ENCODE peak calls at places on chromosomes 16 and 17, in ten cellular contexts. One of them, this sample, is unnamed.

GRCh38 chr16:55294947-55295346 is 29.1 kb upstream of the IRX6 start:
- DNase-seq in mucosa of descending colon: no peak
- DNase-seq in transverse colon: no peak
- DNase-seq in stomach: no peak
- DNase-seq in A549: no peak
- DNase-seq in GM06990: no peak
- DNase-seq in fibroblast of mammary gland: peak
- DNase-seq in esophagus squamous epithelium: no peak
- DNase-seq in kidney epithelial cell: peak
- DNase-seq in body of pancreas: no peak
- DNase-seq in this sample: peak

GRCh38 chr17:19354123-19354522 is 8.4 kb downstream of the B9D1 start:
- DNase-seq in mucosa of descending colon: no peak
- DNase-seq in transverse colon: no peak
- DNase-seq in stomach: no peak
- DNase-seq in A549: no peak
- DNase-seq in GM06990: no peak
- DNase-seq in fibroblast of mammary gland: peak
- DNase-seq in esophagus squamous epithelium: no peak
- DNase-seq in kidney epithelial cell: peak
- DNase-seq in body of pancreas: no peak
- DNase-seq in this sample: peak

GRCh38 chr17:36941265-36942021 is 4.2 kb downstream of the LHX1 start:
- DNase-seq in mucosa of descending colon: no peak
- DNase-seq in transverse colon: no peak
- DNase-seq in stomach: no peak
- DNase-seq in A549: no peak
- DNase-seq in GM06990: no peak
- DNase-seq in fibroblast of mammary gland: no peak
- DNase-seq in esophagus squamous epithelium: no peak
- DNase-seq in kidney epithelial cell: no peak
- DNase-seq in body of pancreas: no peak
- DNase-seq in this sample: no peak

GRCh38 chr17:27755706-27756466 is 44.4 kb downstream of the NOS2 start:
- DNase-seq in mucosa of descending colon: no peak
- DNase-seq in transverse colon: no peak
- DNase-seq in stomach: no peak
- DNase-seq in A549: no peak
- DNase-seq in GM06990: no peak
- DNase-seq in fibroblast of mammary gland: no peak
- DNase-seq in esophagus squamous epithelium: no peak
- DNase-seq in kidney epithelial cell: no peak
- DNase-seq in body of pancreas: no peak
- DNase-seq in this sample: no peak

GRCh38 chr16:67430504-67431076 is 331 bp upstream of the HSD11B2 start:
- DNase-seq in mucosa of descending colon: peak
- DNase-seq in transverse colon: peak
- DNase-seq in stomach: peak
- DNase-seq in A549: peak
- DNase-seq in GM06990: no peak
- DNase-seq in fibroblast of mammary gland: no peak
- DNase-seq in esophagus squamous epithelium: no peak
- DNase-seq in kidney epithelial cell: no peak
- DNase-seq in body of pancreas: no peak
- DNase-seq in this sample: no peak

GRCh38 chr17:79824234-79824633 is 15.0 kb downstream of the CBX4 start:
- DNase-seq in mucosa of descending colon: no peak
- DNase-seq in transverse colon: no peak
- DNase-seq in stomach: no peak
- DNase-seq in A549: no peak
- DNase-seq in GM06990: no peak
- DNase-seq in fibroblast of mammary gland: no peak
- DNase-seq in esophagus squamous epithelium: no peak
- DNase-seq in kidney epithelial cell: no peak
- DNase-seq in body of pancreas: no peak
- DNase-seq in this sample: no peak

GRCh38 chr17:4073983-4074830 is 68.6 kb downstream of the ZZEF1 start:
- DNase-seq in mucosa of descending colon: no peak
- DNase-seq in transverse colon: peak
- DNase-seq in stomach: peak
- DNase-seq in A549: no peak
- DNase-seq in GM06990: peak
- DNase-seq in fibroblast of mammary gland: peak
- DNase-seq in esophagus squamous epithelium: no peak
- DNase-seq in kidney epithelial cell: no peak
- DNase-seq in body of pancreas: peak
- DNase-seq in this sample: no peak

GRCh38 chr17:50952889-50953288 is 86.7 kb upstream of the TOB1 start:
- DNase-seq in mucosa of descending colon: no peak
- DNase-seq in transverse colon: no peak
- DNase-seq in stomach: no peak
- DNase-seq in A549: no peak
- DNase-seq in GM06990: no peak
- DNase-seq in fibroblast of mammary gland: no peak
- DNase-seq in esophagus squamous epithelium: no peak
- DNase-seq in kidney epithelial cell: no peak
- DNase-seq in body of pancreas: no peak
- DNase-seq in this sample: no peak

GRCh38 chr17:14269473-14269872 is 31.4 kb upstream of the HS3ST3B1 start:
- DNase-seq in mucosa of descending colon: no peak
- DNase-seq in transverse colon: no peak
- DNase-seq in stomach: no peak
- DNase-seq in A549: no peak
- DNase-seq in GM06990: no peak
- DNase-seq in fibroblast of mammary gland: no peak
- DNase-seq in esophagus squamous epithelium: no peak
- DNase-seq in kidney epithelial cell: no peak
- DNase-seq in body of pancreas: no peak
- DNase-seq in this sample: no peak

GRCh38 chr17:14268264-14268663 is 31.6 kb upstream of the CDRT15 start:
- DNase-seq in mucosa of descending colon: no peak
- DNase-seq in transverse colon: no peak
- DNase-seq in stomach: no peak
- DNase-seq in A549: no peak
- DNase-seq in GM06990: no peak
- DNase-seq in fibroblast of mammary gland: peak
- DNase-seq in esophagus squamous epithelium: no peak
- DNase-seq in kidney epithelial cell: no peak
- DNase-seq in body of pancreas: no peak
- DNase-seq in this sample: no peak

GRCh38 chr17:14270508-14270907 is 30.4 kb upstream of the HS3ST3B1 start:
- DNase-seq in mucosa of descending colon: no peak
- DNase-seq in transverse colon: no peak
- DNase-seq in stomach: no peak
- DNase-seq in A549: no peak
- DNase-seq in GM06990: no peak
- DNase-seq in fibroblast of mammary gland: no peak
- DNase-seq in esophagus squamous epithelium: no peak
- DNase-seq in kidney epithelial cell: no peak
- DNase-seq in body of pancreas: no peak
- DNase-seq in this sample: no peak
- TF ChIP-seq CTCF in mucosa of descending colon: no peak
- TF ChIP-seq CTCF in transverse colon: no peak
- TF ChIP-seq CTCF in stomach: no peak
- TF ChIP-seq CTCF in A549: no peak
- TF ChIP-seq CTCF in GM06990: no peak
- TF ChIP-seq CTCF in fibroblast of mammary gland: no peak
- TF ChIP-seq CTCF in esophagus squamous epithelium: no peak
- TF ChIP-seq CTCF in kidney epithelial cell: no peak
- TF ChIP-seq CTCF in body of pancreas: no peak
- TF ChIP-seq CTCF in this sample: no peak

DNA sequence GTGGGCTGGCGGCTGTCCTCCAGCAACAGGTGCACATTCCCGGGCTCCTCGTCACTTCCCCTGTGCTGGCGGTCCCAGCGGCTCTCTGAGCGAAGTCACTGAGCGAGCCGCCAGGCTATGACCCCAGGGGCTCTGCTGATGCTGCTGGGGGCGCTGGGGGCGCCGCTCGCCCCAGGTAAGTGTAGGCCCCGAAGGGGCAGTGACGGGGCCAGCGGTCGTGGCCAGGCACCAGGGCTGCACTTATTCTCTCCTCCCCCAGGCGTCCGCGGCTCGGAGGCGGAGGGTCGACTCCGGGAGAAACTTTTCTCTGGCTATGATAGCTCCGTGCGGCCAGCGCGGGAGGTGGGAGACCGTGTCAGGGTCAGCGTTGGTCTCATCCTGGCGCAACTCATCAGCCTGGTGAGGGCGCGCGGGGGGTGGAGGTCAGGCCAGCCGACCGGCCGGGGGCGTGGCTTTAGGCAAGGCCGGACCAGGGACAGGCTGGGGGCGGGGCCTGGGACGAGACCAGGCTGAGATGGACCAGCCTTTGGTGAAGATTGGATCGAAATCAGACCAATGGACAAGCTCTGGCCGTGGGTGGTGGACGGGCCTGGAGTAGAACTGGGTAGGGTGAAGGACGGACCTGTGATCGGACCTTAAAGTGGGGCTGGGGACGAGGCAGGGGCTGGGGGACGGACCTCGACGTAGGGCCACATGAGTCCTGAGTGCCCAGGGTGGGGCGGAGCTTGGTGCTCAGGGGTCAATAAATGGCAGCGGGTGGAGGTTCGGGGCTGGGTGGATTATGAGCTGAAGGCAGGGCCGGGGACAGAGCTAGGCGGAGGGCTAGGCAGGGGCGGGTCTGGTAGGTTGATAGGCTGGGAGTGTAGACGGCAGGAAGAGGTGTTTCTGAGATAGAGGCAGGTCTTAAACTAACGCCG is at the start of gene CHRNB1:
- DNase-seq in mucosa of descending colon: peak
- DNase-seq in transverse colon: peak
- DNase-seq in stomach: peak
- DNase-seq in A549: peak
- DNase-seq in GM06990: no peak
- DNase-seq in fibroblast of mammary gland: peak
- DNase-seq in esophagus squamous epithelium: no peak
- DNase-seq in kidney epithelial cell: no peak
- DNase-seq in body of pancreas: peak
- DNase-seq in this sample: no peak
- H3K4me3 ChIP-seq in mucosa of descending colon: no peak
- H3K4me3 ChIP-seq in transverse colon: peak
- H3K4me3 ChIP-seq in stomach: peak
- H3K4me3 ChIP-seq in A549: peak
- H3K4me3 ChIP-seq in GM06990: peak
- H3K4me3 ChIP-seq in fibroblast of mammary gland: peak
- H3K4me3 ChIP-seq in esophagus squamous epithelium: peak
- H3K4me3 ChIP-seq in kidney epithelial cell: peak
- H3K4me3 ChIP-seq in body of pancreas: peak
- H3K4me3 ChIP-seq in this sample: peak

GRCh38 chr16:12311309-12311708 is 334.8 kb downstream of the SNX29 start:
- DNase-seq in mucosa of descending colon: no peak
- DNase-seq in transverse colon: no peak
- DNase-seq in stomach: no peak
- DNase-seq in A549: no peak
- DNase-seq in GM06990: no peak
- DNase-seq in fibroblast of mammary gland: no peak
- DNase-seq in esophagus squamous epithelium: no peak
- DNase-seq in kidney epithelial cell: no peak
- DNase-seq in body of pancreas: no peak
- DNase-seq in this sample: no peak

GRCh38 chr16:12305081-12305596 is 328.6 kb downstream of the SNX29 start:
- DNase-seq in mucosa of descending colon: no peak
- DNase-seq in transverse colon: no peak
- DNase-seq in stomach: no peak
- DNase-seq in A549: no peak
- DNase-seq in GM06990: no peak
- DNase-seq in fibroblast of mammary gland: no peak
- DNase-seq in esophagus squamous epithelium: no peak
- DNase-seq in kidney epithelial cell: no peak
- DNase-seq in body of pancreas: no peak
- DNase-seq in this sample: no peak

GRCh38 chr16:12311887-12312286 is 335.4 kb downstream of the SNX29 start:
- DNase-seq in mucosa of descending colon: no peak
- DNase-seq in transverse colon: no peak
- DNase-seq in stomach: no peak
- DNase-seq in A549: no peak
- DNase-seq in GM06990: no peak
- DNase-seq in fibroblast of mammary gland: no peak
- DNase-seq in esophagus squamous epithelium: no peak
- DNase-seq in kidney epithelial cell: no peak
- DNase-seq in body of pancreas: no peak
- DNase-seq in this sample: no peak

GRCh38 chr16:12305847-12306246 is 329.3 kb downstream of the SNX29 start:
- DNase-seq in mucosa of descending colon: no peak
- DNase-seq in transverse colon: no peak
- DNase-seq in stomach: no peak
- DNase-seq in A549: no peak
- DNase-seq in GM06990: no peak
- DNase-seq in fibroblast of mammary gland: no peak
- DNase-seq in esophagus squamous epithelium: no peak
- DNase-seq in kidney epithelial cell: no peak
- DNase-seq in body of pancreas: no peak
- DNase-seq in this sample: no peak

GRCh38 chr16:12308060-12308459 is 331.5 kb downstream of the SNX29 start:
- DNase-seq in mucosa of descending colon: no peak
- DNase-seq in transverse colon: no peak
- DNase-seq in stomach: no peak
- DNase-seq in A549: no peak
- DNase-seq in GM06990: no peak
- DNase-seq in fibroblast of mammary gland: no peak
- DNase-seq in esophagus squamous epithelium: no peak
- DNase-seq in kidney epithelial cell: no peak
- DNase-seq in body of pancreas: no peak
- DNase-seq in this sample: no peak
- TF ChIP-seq CTCF in mucosa of descending colon: no peak
- TF ChIP-seq CTCF in transverse colon: no peak
- TF ChIP-seq CTCF in stomach: no peak
- TF ChIP-seq CTCF in A549: no peak
- TF ChIP-seq CTCF in GM06990: no peak
- TF ChIP-seq CTCF in fibroblast of mammary gland: no peak
- TF ChIP-seq CTCF in esophagus squamous epithelium: no peak
- TF ChIP-seq CTCF in kidney epithelial cell: no peak
- TF ChIP-seq CTCF in body of pancreas: no peak
- TF ChIP-seq CTCF in this sample: no peak

GRCh38 chr16:63744077-63744874 is 1377.6 kb downstream of the CDH11 start:
- DNase-seq in mucosa of descending colon: no peak
- DNase-seq in transverse colon: no peak
- DNase-seq in stomach: no peak
- DNase-seq in A549: no peak
- DNase-seq in GM06990: no peak
- DNase-seq in fibroblast of mammary gland: no peak
- DNase-seq in esophagus squamous epithelium: no peak
- DNase-seq in kidney epithelial cell: no peak
- DNase-seq in body of pancreas: no peak
- DNase-seq in this sample: no peak

GRCh38 chr16:63752347-63752746 is 1369.5 kb downstream of the CDH11 start:
- DNase-seq in mucosa of descending colon: no peak
- DNase-seq in transverse colon: no peak
- DNase-seq in stomach: no peak
- DNase-seq in A549: no peak
- DNase-seq in GM06990: no peak
- DNase-seq in fibroblast of mammary gland: no peak
- DNase-seq in esophagus squamous epithelium: no peak
- DNase-seq in kidney epithelial cell: no peak
- DNase-seq in body of pancreas: no peak
- DNase-seq in this sample: no peak

GRCh38 chr16:63745456-63745855 is 1376.4 kb downstream of the CDH11 start:
- DNase-seq in mucosa of descending colon: no peak
- DNase-seq in transverse colon: no peak
- DNase-seq in stomach: no peak
- DNase-seq in A549: no peak
- DNase-seq in GM06990: no peak
- DNase-seq in fibroblast of mammary gland: no peak
- DNase-seq in esophagus squamous epithelium: no peak
- DNase-seq in kidney epithelial cell: no peak
- DNase-seq in body of pancreas: no peak
- DNase-seq in this sample: no peak

DNA sequence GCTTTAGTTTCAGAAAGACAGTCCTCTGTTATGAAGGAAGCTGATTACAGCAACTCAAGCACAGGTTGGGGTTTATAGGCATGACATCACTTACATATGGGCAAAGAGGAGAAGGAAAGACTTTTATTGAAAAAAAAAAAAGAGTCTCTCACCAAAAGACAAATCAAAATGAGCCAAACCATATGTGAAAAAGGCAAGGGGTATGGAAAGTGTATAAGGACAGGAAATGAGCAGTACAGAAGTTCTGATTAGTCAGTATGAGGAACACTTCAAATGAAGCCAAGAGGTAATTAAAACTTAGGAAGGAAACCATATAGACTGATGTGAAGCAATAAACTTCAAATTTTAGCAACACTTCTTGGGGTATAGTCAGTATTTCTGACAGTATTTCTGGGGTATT is 1372.6 kb downstream of the CDH11 start:
- DNase-seq in mucosa of descending colon: no peak
- DNase-seq in transverse colon: no peak
- DNase-seq in stomach: no peak
- DNase-seq in A549: no peak
- DNase-seq in GM06990: no peak
- DNase-seq in fibroblast of mammary gland: no peak
- DNase-seq in esophagus squamous epithelium: no peak
- DNase-seq in kidney epithelial cell: no peak
- DNase-seq in body of pancreas: no peak
- DNase-seq in this sample: no peak
- H3K4me3 ChIP-seq in mucosa of descending colon: no peak
- H3K4me3 ChIP-seq in transverse colon: no peak
- H3K4me3 ChIP-seq in stomach: no peak
- H3K4me3 ChIP-seq in A549: no peak
- H3K4me3 ChIP-seq in GM06990: no peak
- H3K4me3 ChIP-seq in fibroblast of mammary gland: no peak
- H3K4me3 ChIP-seq in esophagus squamous epithelium: no peak
- H3K4me3 ChIP-seq in kidney epithelial cell: no peak
- H3K4me3 ChIP-seq in body of pancreas: no peak
- H3K4me3 ChIP-seq in this sample: no peak

This sample was measured in epithelial cell of proximal tubule.